ENCODE peak calls at places on chromosome 1, in nine cellular contexts. One of them, this sample, is unnamed.
A peak's percentile ranks its signal among the peaks of the same experiment; 100 is the strongest.

GRCh38 chr1:201153474-201154388 is 543 bp downstream of the TMEM9 start:
- DNase-seq in A549: no peak
- DNase-seq in skeletal muscle cell: no peak
- DNase-seq in stimulated activated CD8-positive, alpha-beta memory T cell treated with anti-CD3 and anti-CD28 coated beads, Interleukin-7, amount 100 ng/mL, for 24 hours: no peak
- DNase-seq in stimulated activated effector memory CD8-positive, alpha-beta T cell treated with anti-CD3 and anti-CD28 coated beads, Interleukin-12 subunit alpha, Interleukin-12 subunit beta, amount 100 ng/mL, for 72 hours: no peak
- DNase-seq in OCI-LY7: peak; percentile 20
- DNase-seq in retinal pigment epithelial cell: no peak
- DNase-seq in lower leg skin: no peak
- DNase-seq in astrocyte of the spinal cord: no peak
- DNase-seq in this sample: no peak

GRCh38 chr1:227934476-227935313 is 13.0 kb downstream of the WNT9A start:
- DNase-seq in OCI-LY7: no peak
- DNase-seq in lower leg skin: no peak
- DNase-seq in stimulated activated CD8-positive, alpha-beta memory T cell treated with anti-CD3 and anti-CD28 coated beads, Interleukin-7, amount 100 ng/mL, for 24 hours: peak; percentile 21
- DNase-seq in skeletal muscle cell: peak; percentile 9
- DNase-seq in astrocyte of the spinal cord: peak; percentile 70
- DNase-seq in A549: peak; percentile 91
- DNase-seq in stimulated activated effector memory CD8-positive, alpha-beta T cell treated with anti-CD3 and anti-CD28 coated beads, Interleukin-12 subunit alpha, Interleukin-12 subunit beta, amount 100 ng/mL, for 72 hours: peak; percentile 64
- DNase-seq in retinal pigment epithelial cell: no peak
- DNase-seq in this sample: no peak

GRCh38 chr1:29998686-29999085 is 724.7 kb downstream of the MATN1 start:
- DNase-seq in skeletal muscle cell: no peak
- DNase-seq in astrocyte of the spinal cord: no peak
- DNase-seq in retinal pigment epithelial cell: no peak
- DNase-seq in stimulated activated effector memory CD8-positive, alpha-beta T cell treated with anti-CD3 and anti-CD28 coated beads, Interleukin-12 subunit alpha, Interleukin-12 subunit beta, amount 100 ng/mL, for 72 hours: peak; percentile 15
- DNase-seq in A549: no peak
- DNase-seq in stimulated activated CD8-positive, alpha-beta memory T cell treated with anti-CD3 and anti-CD28 coated beads, Interleukin-7, amount 100 ng/mL, for 24 hours: no peak
- DNase-seq in OCI-LY7: no peak
- DNase-seq in lower leg skin: peak; percentile 23
- DNase-seq in this sample: no peak

GRCh38 chr1:36692465-36692864 is 209.8 kb upstream of the CSF3R start:
- DNase-seq in lower leg skin: peak; percentile 20
- DNase-seq in skeletal muscle cell: no peak
- DNase-seq in stimulated activated effector memory CD8-positive, alpha-beta T cell treated with anti-CD3 and anti-CD28 coated beads, Interleukin-12 subunit alpha, Interleukin-12 subunit beta, amount 100 ng/mL, for 72 hours: no peak
- DNase-seq in retinal pigment epithelial cell: no peak
- DNase-seq in stimulated activated CD8-positive, alpha-beta memory T cell treated with anti-CD3 and anti-CD28 coated beads, Interleukin-7, amount 100 ng/mL, for 24 hours: no peak
- DNase-seq in A549: no peak
- DNase-seq in astrocyte of the spinal cord: no peak
- DNase-seq in OCI-LY7: no peak
- DNase-seq in this sample: no peak

GRCh38 chr1:174023438-174023837 is 1.3 kb upstream of the RC3H1 start:
- DNase-seq in astrocyte of the spinal cord: peak; percentile 48
- DNase-seq in lower leg skin: no peak
- DNase-seq in OCI-LY7: peak; percentile 8
- DNase-seq in stimulated activated effector memory CD8-positive, alpha-beta T cell treated with anti-CD3 and anti-CD28 coated beads, Interleukin-12 subunit alpha, Interleukin-12 subunit beta, amount 100 ng/mL, for 72 hours: no peak
- DNase-seq in stimulated activated CD8-positive, alpha-beta memory T cell treated with anti-CD3 and anti-CD28 coated beads, Interleukin-7, amount 100 ng/mL, for 24 hours: no peak
- DNase-seq in A549: peak; percentile 81
- DNase-seq in skeletal muscle cell: no peak
- DNase-seq in retinal pigment epithelial cell: peak; percentile 84
- DNase-seq in this sample: no peak

GRCh38 chr1:110390692-110391232 is at the start of gene SLC16A4:
- DNase-seq in OCI-LY7: no peak
- DNase-seq in stimulated activated effector memory CD8-positive, alpha-beta T cell treated with anti-CD3 and anti-CD28 coated beads, Interleukin-12 subunit alpha, Interleukin-12 subunit beta, amount 100 ng/mL, for 72 hours: no peak
- DNase-seq in astrocyte of the spinal cord: peak; percentile 88
- DNase-seq in skeletal muscle cell: peak; percentile 25
- DNase-seq in lower leg skin: no peak
- DNase-seq in stimulated activated CD8-positive, alpha-beta memory T cell treated with anti-CD3 and anti-CD28 coated beads, Interleukin-7, amount 100 ng/mL, for 24 hours: no peak
- DNase-seq in retinal pigment epithelial cell: peak; percentile 47
- DNase-seq in A549: peak; percentile 79
- DNase-seq in this sample: peak; percentile 76

GRCh38 chr1:25948641-25949040 is 42.4 kb upstream of the STMN1 start:
- DNase-seq in lower leg skin: no peak
- DNase-seq in A549: no peak
- DNase-seq in astrocyte of the spinal cord: no peak
- DNase-seq in skeletal muscle cell: no peak
- DNase-seq in retinal pigment epithelial cell: no peak
- DNase-seq in stimulated activated effector memory CD8-positive, alpha-beta T cell treated with anti-CD3 and anti-CD28 coated beads, Interleukin-12 subunit alpha, Interleukin-12 subunit beta, amount 100 ng/mL, for 72 hours: no peak
- DNase-seq in stimulated activated CD8-positive, alpha-beta memory T cell treated with anti-CD3 and anti-CD28 coated beads, Interleukin-7, amount 100 ng/mL, for 24 hours: no peak
- DNase-seq in OCI-LY7: no peak
- DNase-seq in this sample: no peak

GRCh38 chr1:21244986-21245687 is 45.1 kb downstream of the ECE1 start:
- DNase-seq in astrocyte of the spinal cord: no peak
- DNase-seq in A549: no peak
- DNase-seq in stimulated activated CD8-positive, alpha-beta memory T cell treated with anti-CD3 and anti-CD28 coated beads, Interleukin-7, amount 100 ng/mL, for 24 hours: no peak
- DNase-seq in skeletal muscle cell: no peak
- DNase-seq in stimulated activated effector memory CD8-positive, alpha-beta T cell treated with anti-CD3 and anti-CD28 coated beads, Interleukin-12 subunit alpha, Interleukin-12 subunit beta, amount 100 ng/mL, for 72 hours: no peak
- DNase-seq in lower leg skin: no peak
- DNase-seq in retinal pigment epithelial cell: no peak
- DNase-seq in OCI-LY7: no peak
- DNase-seq in this sample: no peak